ENCODE peak calls at places on chromosomes 11 and 22, in eight cellular contexts. I is B cell, A is pancreas, D is GM13976, K is PC-3, U is H9, H is tibial nerve, P is WERI-Rb-1. Y is an unnamed sample.
A peak's percentile ranks its signal among the peaks of the same experiment; 100 is the strongest.

GRCh38 chr22:33882991-33883390 is 37.3 kb downstream of the LARGE1 start:
- DNase-seq in I (no peak), A (no peak), D (no peak), K (no peak), U (no peak), H (no peak), P (no peak), Y (no peak)

GRCh38 chr22:27133951-27134664 is 476.7 kb downstream of the MIAT start:
- DNase-seq in I (no peak), A (no peak), D (peak; percentile 39), K (peak; percentile 43), U (no peak), H (no peak), P (no peak), Y (peak; percentile 47)

GRCh38 chr11:116217006-116217405 is 555.8 kb downstream of the BUD13 start:
- DNase-seq in I (no peak), A (no peak), D (no peak), K (peak; percentile 57), U (no peak), H (no peak), P (peak; percentile 60), Y (peak; percentile 10)

GRCh38 chr11:112539165-112539564 is 278.5 kb upstream of the PLET1 start:
- DNase-seq in I (no peak), A (no peak), D (no peak), K (no peak), U (no peak), H (no peak), P (no peak), Y (no peak)

GRCh38 chr11:94030059-94030458 is 8.9 kb downstream of the HEPHL1 start:
- DNase-seq in I (no peak), A (no peak), D (no peak), K (peak; percentile 57), U (no peak), H (no peak), P (no peak), Y (no peak)

GRCh38 chr11:116376547-116376946 is 396.2 kb downstream of the BUD13 start:
- DNase-seq in I (no peak), A (no peak), D (no peak), K (no peak), U (no peak), H (no peak), P (no peak), Y (no peak)

GRCh38 chr11:45158210-45158644 is 11.8 kb downstream of the PRDM11 start:
- DNase-seq in I (no peak), A (peak; percentile 56), D (no peak), K (no peak), U (no peak), H (no peak), P (no peak), Y (no peak)

GRCh38 chr11:2818021-2818420 is 67.6 kb downstream of the CDKN1C start:
- DNase-seq in I (no peak), A (peak; percentile 35), D (no peak), K (no peak), U (no peak), H (no peak), P (no peak), Y (no peak)

GRCh38 chr11:66124564-66124963 is 54.5 kb downstream of the PACS1 start:
- DNase-seq in I (no peak), A (no peak), D (no peak), K (peak; percentile 70), U (no peak), H (no peak), P (no peak), Y (no peak)

GRCh38 chr11:67276821-67277230 is 10.6 kb downstream of the GRK2 start:
- DNase-seq in I (no peak), A (peak; percentile 50), D (peak; percentile 58), K (no peak), U (peak; percentile 71), H (no peak), P (peak; percentile 69), Y (peak; percentile 83)

GRCh38 chr11:126149759-126150236 is 61.7 kb downstream of the RPUSD4 start:
- DNase-seq in I (no peak), A (no peak), D (no peak), K (no peak), U (no peak), H (no peak), P (no peak), Y (no peak)

GRCh38 chr11:126146454-126147192 is 64.8 kb downstream of the RPUSD4 start:
- DNase-seq in I (no peak), A (no peak), D (no peak), K (no peak), U (peak; percentile 86), H (no peak), P (peak; percentile 69), Y (no peak)

GRCh38 chr11:126148317-126148716 is 63.1 kb downstream of the RPUSD4 start:
- DNase-seq in I (no peak), A (no peak), D (no peak), K (no peak), U (no peak), H (no peak), P (no peak), Y (no peak)

GRCh38 chr11:126147268-126148111 is 64.0 kb downstream of the RPUSD4 start:
- DNase-seq in I (no peak), A (no peak), D (no peak), K (peak; percentile 37), U (peak; percentile 52), H (no peak), P (no peak), Y (no peak)

DNA sequence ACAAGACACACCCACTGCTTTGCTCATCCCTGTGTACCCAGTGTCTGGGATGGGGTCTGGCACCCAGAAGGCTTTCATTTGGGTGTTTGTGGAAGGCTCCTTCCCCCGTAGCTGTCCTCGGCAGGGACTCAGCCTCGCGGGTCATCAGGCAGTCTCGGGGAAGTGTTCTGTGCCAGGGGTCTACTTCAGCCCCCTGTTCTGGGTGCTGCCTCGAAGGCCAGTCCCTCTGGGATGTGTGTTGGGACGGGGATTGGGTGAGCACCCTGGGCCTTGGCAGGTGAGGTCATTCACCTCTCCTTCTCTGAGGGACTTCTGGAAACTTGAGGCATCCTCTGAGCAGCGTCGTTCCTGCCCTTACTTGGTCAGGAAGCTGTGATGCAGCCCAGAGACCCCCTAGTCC is 65.5 kb downstream of the RPUSD4 start:
- DNase-seq in I (no peak), A (no peak), D (no peak), K (no peak), U (no peak), H (no peak), P (no peak), Y (no peak)
- TF ChIP-seq CTCF in I (no peak), A (no peak), D (no peak), K (no peak), U (no peak), H (no peak), P (no peak), Y (no peak)

DNA sequence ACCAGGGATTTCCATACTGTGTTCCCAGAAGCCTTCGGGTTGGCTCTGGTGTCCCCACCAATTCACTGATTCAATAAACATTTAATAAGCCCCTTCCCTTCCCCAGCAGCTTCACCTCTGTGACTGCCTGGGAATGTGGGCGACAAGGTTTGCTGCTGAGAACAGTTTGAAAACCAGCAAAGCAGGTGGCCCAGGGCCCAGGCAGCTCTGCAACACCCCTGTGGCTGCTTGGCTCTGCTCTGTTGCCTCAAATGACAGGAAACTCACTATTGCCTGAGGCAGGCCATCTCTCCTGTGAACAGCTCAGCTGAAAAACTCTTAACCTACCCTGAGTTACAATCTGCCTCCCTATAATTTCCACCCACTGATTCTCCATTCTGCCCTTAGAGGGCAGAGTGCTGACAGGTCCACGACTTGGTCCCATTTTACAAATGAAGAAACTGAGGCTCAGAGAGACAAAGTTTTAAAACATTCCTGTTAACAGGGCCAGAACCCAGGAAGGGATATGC is 10.5 kb downstream of the ADORA2A start:
- DNase-seq in I (peak; percentile 73), A (no peak), D (peak; percentile 78), K (peak; percentile 63), U (no peak), H (no peak), P (no peak), Y (peak; percentile 53)
- TF ChIP-seq CTCF in I (peak; percentile 19), A (no peak), D (peak; percentile 40), K (peak; percentile 46), U (peak; percentile 44), H (no peak), P (no peak), Y (no peak)

DNA sequence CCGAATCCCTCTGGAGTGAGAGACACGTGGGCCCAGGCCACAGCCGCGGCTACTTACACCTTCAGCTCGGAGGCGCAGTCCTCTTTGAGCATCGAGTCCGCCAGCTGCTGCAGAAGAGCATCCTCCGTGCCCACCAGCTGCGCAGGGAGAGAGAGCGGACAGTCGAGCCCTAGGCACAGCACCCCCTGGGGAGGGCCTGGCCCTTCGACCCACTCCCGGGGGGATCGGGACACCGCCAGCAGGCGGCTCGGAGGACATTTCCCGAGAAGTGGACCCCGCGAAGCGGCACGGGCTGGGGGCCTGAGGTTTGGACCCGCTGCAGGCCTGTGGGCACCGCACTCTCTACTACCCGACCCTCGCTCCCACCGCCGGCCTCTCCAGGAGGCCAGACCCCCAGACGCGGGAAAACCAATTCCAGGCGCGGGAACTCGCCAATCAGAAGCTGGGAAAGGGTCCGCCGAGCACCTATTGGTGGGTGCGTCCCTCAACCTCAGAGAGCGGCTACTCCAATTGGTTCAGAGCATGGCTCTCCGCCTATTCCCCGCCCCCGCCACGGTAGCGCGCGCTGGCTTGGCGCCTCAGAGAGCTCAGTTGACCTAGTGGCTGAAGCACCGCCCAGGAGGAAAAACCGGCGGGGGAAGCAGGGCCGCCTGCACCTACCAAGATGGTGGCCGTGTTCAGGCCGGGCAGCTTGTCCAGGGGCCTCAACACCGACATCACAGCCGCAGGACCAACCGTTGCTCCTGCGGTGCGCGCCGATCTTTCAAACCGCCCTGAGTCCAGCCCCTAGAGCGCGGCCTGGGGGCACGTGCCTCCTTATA is at the start of gene CENPM:
- DNase-seq in I (peak; percentile 90), A (peak; percentile 94), D (peak; percentile 90), K (peak; percentile 92), U (peak; percentile 98), H (peak; percentile 75), P (peak; percentile 97), Y (peak; percentile 98)
- TF ChIP-seq CTCF in I (no peak), A (no peak), D (no peak), K (peak; percentile 15), U (peak; percentile 26), H (peak; percentile 8), P (peak; percentile 12), Y (peak; percentile 24)

DNA sequence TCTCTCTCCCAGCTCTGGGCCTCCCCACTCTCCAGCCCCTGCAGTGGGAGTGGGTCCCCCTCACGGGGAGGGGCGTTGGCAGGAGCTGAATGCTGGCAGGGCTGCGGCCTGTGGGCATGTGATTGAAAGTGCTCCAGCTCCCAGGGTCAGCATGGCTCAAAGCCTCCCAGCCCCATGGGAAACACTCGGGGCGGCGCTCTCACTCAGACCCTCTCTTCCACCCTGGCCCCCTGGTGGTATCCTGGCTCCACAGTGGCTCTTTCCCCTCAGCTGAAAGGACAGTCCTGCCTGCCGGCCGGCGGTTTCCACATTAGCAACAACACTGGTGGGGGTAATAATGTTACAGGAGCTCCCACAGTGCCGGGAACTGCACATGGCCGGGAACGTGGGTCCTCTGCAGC is 35.5 kb downstream of the POLR3H start:
- DNase-seq in I (no peak), A (no peak), D (no peak), K (no peak), U (peak; percentile 32), H (no peak), P (no peak), Y (no peak)
- TF ChIP-seq CTCF in I (no peak), A (no peak), D (no peak), K (no peak), U (peak; percentile 30), H (peak; percentile 15), P (peak; percentile 15), Y (no peak)

GRCh38 chr11:18191376-18191775 is 18.7 kb downstream of the MRGPRX4 start:
- DNase-seq in I (no peak), A (no peak), D (no peak), K (no peak), U (no peak), H (no peak), P (no peak), Y (no peak)
- TF ChIP-seq CTCF in I (no peak), A (no peak), D (no peak), K (no peak), U (no peak), H (no peak), P (no peak), Y (no peak)

Y was measured in activated CD8-positive, alpha-beta T cell treated with anti-CD3 and anti-CD28 coated beads for 36 hours.